ENCODE peak calls at places on chromosomes 6 and 20, in nine cellular contexts. F is A549, R is NCI-H510A treated with DMSO at 0.1 percent for 48 hours, I is skeletal muscle cell, Y is thoracic aorta, Q is LoVo, S is NCI-H1092 treated with DMSO at 0.1 percent for 48 hours, B is uterus, N is T-helper 17 cell. P is an unnamed sample.

GRCh38 chr6:160007581-160007980 is 38.7 kb downstream of the IGF2R start:
- DNase-seq in S (no peak), R (no peak), N (no peak), Y (no peak), B (no peak), F (no peak), Q (no peak), I (no peak), P (no peak)

GRCh38 chr6:136333824-136334464 is 44.3 kb upstream of the BCLAF1 start:
- DNase-seq in Q (no peak), B (no peak), I (no peak), N (no peak), Y (no peak), R (no peak), S (no peak), F (no peak), P (no peak)

GRCh38 chr6:116969211-116969863 is 92.3 kb downstream of the RFX6 start:
- DNase-seq in R (peak), Q (peak), Y (no peak), N (no peak), S (peak), F (peak), I (no peak), B (no peak), P (peak)

GRCh38 chr6:42771741-42772100 is 10.1 kb upstream of the BICRAL start:
- DNase-seq in S (no peak), N (no peak), R (no peak), Y (no peak), F (no peak), I (no peak), B (no peak), Q (no peak), P (no peak)

GRCh38 chr20:56761393-56761792 is 132.3 kb downstream of the TFAP2C start:
- DNase-seq in I (no peak), B (no peak), N (no peak), R (no peak), F (no peak), Y (no peak), S (no peak), Q (no peak), P (no peak)

GRCh38 chr6:124714728-124715127 is 247.5 kb upstream of the RNF217 start:
- DNase-seq in Y (no peak), N (no peak), S (no peak), F (no peak), R (no peak), Q (no peak), I (no peak), B (no peak), P (no peak)

GRCh38 chr6:55299285-55299684 is 28.0 kb upstream of the GFRAL start:
- DNase-seq in I (no peak), N (no peak), Y (no peak), F (no peak), Q (no peak), S (peak), B (no peak), R (no peak), P (no peak)

GRCh38 chr20:44702776-44703175 is 12.4 kb upstream of the CCN5 start:
- DNase-seq in Q (no peak), Y (peak), N (no peak), S (peak), I (peak), B (peak), R (no peak), F (no peak), P (no peak)

GRCh38 chr6:53608386-53608785 is 57.2 kb downstream of the KLHL31 start:
- DNase-seq in Y (no peak), F (no peak), N (no peak), Q (no peak), S (no peak), B (no peak), R (no peak), I (no peak), P (no peak)

GRCh38 chr6:112106562-112106961 is 19.2 kb downstream of the FAM229B start:
- DNase-seq in I (no peak), S (no peak), R (no peak), F (no peak), B (no peak), Q (no peak), Y (no peak), N (no peak), P (no peak)

GRCh38 chr6:18400831-18401446 is 13.8 kb downstream of the RNF144B start:
- DNase-seq in R (no peak), S (no peak), N (no peak), F (no peak), I (no peak), Y (no peak), Q (no peak), B (no peak), P (no peak)

GRCh38 chr20:1122388-1123315 is 4.2 kb downstream of the PSMF1 start:
- DNase-seq in Y (no peak), S (peak), R (peak), F (no peak), I (no peak), B (no peak), N (no peak), Q (peak), P (no peak)

GRCh38 chr6:85669735-85670194 is 27.1 kb upstream of the SYNCRIP start:
- DNase-seq in B (no peak), F (no peak), I (no peak), N (no peak), Q (no peak), S (no peak), Y (no peak), R (no peak), P (no peak)

P was measured in COR-L47.